ENCODE peak calls at places on chromosomes 5 and 9, in six cellular contexts. V is epithelial cell of proximal tubule, L is NB4, N is MM.1S, J is ovary, X is GM20000. U is an unnamed sample.
A peak's percentile ranks its signal among the peaks of the same experiment; 100 is the strongest.

GRCh38 chr5:94072116-94072515 is 330.7 kb upstream of the POU5F2 start:
- DNase-seq in J (no peak), N (no peak), V (no peak), L (peak; percentile 16), X (no peak), U (no peak)

GRCh38 chr5:143636951-143637528 is 174.9 kb upstream of the HMHB1 start:
- DNase-seq in N (no peak), L (no peak), X (no peak), J (no peak), V (no peak), U (no peak)

GRCh38 chr9:84940294-84940693 is 270.8 kb downstream of the NTRK2 start:
- DNase-seq in J (no peak), X (no peak), L (no peak), N (no peak), V (peak; percentile 82), U (no peak)

GRCh38 chr5:173829826-173830225 is 58.3 kb upstream of the CPEB4 start:
- DNase-seq in X (no peak), N (no peak), V (peak; percentile 80), J (no peak), L (peak; percentile 32), U (no peak)

GRCh38 chr9:111287127-111287526 is 42.9 kb downstream of the OR2K2 start:
- DNase-seq in J (no peak), L (no peak), N (no peak), X (no peak), V (peak; percentile 49), U (no peak)

GRCh38 chr5:1133108-1133507 is 21.2 kb upstream of the SLC12A7 start:
- DNase-seq in L (no peak), N (no peak), V (no peak), X (no peak), J (no peak), U (no peak)

GRCh38 chr9:15606667-15607472 is 54.0 kb downstream of the CCDC171 start:
- DNase-seq in L (peak; percentile 73), X (peak; percentile 45), V (no peak), N (peak; percentile 40), J (no peak), U (peak; percentile 44)

GRCh38 chr9:134656334-134657034 is 14.9 kb downstream of the COL5A1 start:
- DNase-seq in X (no peak), L (peak; percentile 31), J (no peak), V (no peak), N (no peak), U (no peak)

GRCh38 chr5:72070519-72070918 is 36.8 kb upstream of the MAP1B start:
- DNase-seq in V (no peak), N (no peak), L (no peak), X (no peak), J (no peak), U (no peak)

GRCh38 chr9:114227288-114228033 is 72.1 kb downstream of the COL27A1 start:
- DNase-seq in J (no peak), V (no peak), L (no peak), N (no peak), X (no peak), U (no peak)

GRCh38 chr9:18703086-18703750 is 229.3 kb downstream of the ADAMTSL1 start:
- DNase-seq in J (no peak), L (no peak), V (no peak), N (no peak), X (no peak), U (no peak)

GRCh38 chr5:30499402-30499801 is 694.1 kb upstream of the CDH6 start:
- DNase-seq in V (no peak), N (no peak), X (no peak), L (no peak), J (no peak), U (no peak)

GRCh38 chr5:3943803-3944202 is 348.2 kb downstream of the IRX1 start:
- DNase-seq in L (no peak), V (no peak), N (no peak), J (no peak), X (no peak), U (no peak)

GRCh38 chr5:37272564-37272963 is 23.4 kb upstream of the CPLANE1 start:
- DNase-seq in V (peak; percentile 38), L (no peak), X (no peak), N (no peak), J (no peak), U (no peak)

GRCh38 chr5:140966293-140967225 is at the start of gene PCDHAC2:
- DNase-seq in L (no peak), V (no peak), X (no peak), N (no peak), J (peak; percentile 15), U (no peak)

GRCh38 chr9:103193992-103194391 is 198.9 kb downstream of the CYLC2 start:
- DNase-seq in N (no peak), V (no peak), X (no peak), J (no peak), L (no peak), U (no peak)

GRCh38 chr5:78547731-78548189 is 100.8 kb downstream of the LHFPL2 start:
- DNase-seq in N (no peak), J (peak; percentile 90), V (no peak), L (peak; percentile 54), X (no peak), U (no peak)

GRCh38 chr9:107425110-107426025 is 64.2 kb downstream of the KLF4 start:
- DNase-seq in L (peak; percentile 50), N (peak; percentile 67), X (peak; percentile 58), V (peak; percentile 43), J (peak; percentile 80), U (peak; percentile 73)
- TF ChIP-seq CTCF in L (peak; percentile 81), N (peak; percentile 74), X (peak; percentile 96), V (peak; percentile 81), J (peak; percentile 92), U (peak; percentile 87)

GRCh38 chr5:135319928-135320606 is 79.0 kb downstream of the MACROH2A1 start:
- DNase-seq in L (peak; percentile 21), V (no peak), N (no peak), J (no peak), X (no peak), U (no peak)
- TF ChIP-seq CTCF in L (peak; percentile 18), V (no peak), N (no peak), J (no peak), X (no peak), U (no peak)

GRCh38 chr5:177497297-177498012 is at the start of gene PDLIM7:
- DNase-seq in J (peak; percentile 97), L (peak; percentile 98), V (peak; percentile 69), N (peak; percentile 94), X (peak; percentile 98), U (peak; percentile 97)
- TF ChIP-seq CTCF in J (no peak), L (no peak), V (no peak), N (no peak), X (no peak), U (no peak)

GRCh38 chr5:149956685-149957084 is 3.9 kb upstream of the SLC26A2 start:
- DNase-seq in L (no peak), X (no peak), J (no peak), N (no peak), V (no peak), U (no peak)

GRCh38 chr5:149948988-149949387 is 4.4 kb upstream of the PDE6A start:
- DNase-seq in N (no peak), V (no peak), X (no peak), J (no peak), L (no peak), U (no peak)

GRCh38 chr5:149954798-149955197 is 5.8 kb upstream of the SLC26A2 start:
- DNase-seq in L (no peak), N (no peak), J (no peak), V (no peak), X (no peak), U (no peak)

GRCh38 chr5:149946118-149946517 is 1.5 kb upstream of the PDE6A start:
- DNase-seq in N (no peak), J (no peak), V (no peak), L (no peak), X (no peak), U (no peak)

DNA sequence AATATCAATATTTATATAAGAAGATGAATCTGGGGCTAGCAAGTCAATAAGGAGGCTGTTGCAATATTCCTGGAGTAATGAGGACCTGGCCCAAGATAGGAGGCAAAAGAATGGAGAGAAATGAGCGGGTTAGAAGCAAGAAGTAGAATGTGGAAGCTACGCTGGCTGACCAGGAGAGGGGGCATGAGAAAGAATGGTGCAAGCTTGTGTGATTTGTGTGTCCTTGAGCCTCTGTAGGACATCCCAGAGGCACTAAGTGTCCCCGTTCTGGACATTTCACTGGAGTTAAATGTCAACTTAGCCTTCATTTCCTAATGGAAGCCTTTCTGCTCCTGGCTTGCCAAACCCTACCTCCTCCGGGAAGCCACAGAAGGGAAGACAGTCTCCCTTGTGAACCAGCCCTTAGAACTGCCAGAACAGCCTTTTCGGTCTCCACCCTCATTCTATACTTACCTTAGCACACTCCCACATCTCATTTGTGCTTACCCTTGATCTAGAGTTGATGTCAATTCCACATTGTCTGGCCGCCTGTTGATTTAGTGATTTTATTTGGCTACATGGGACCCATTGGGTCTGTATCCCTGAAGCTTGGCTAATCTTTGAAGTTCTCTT is 6.7 kb upstream of the PDE6A start:
- DNase-seq in X (no peak), J (no peak), V (no peak), L (peak; percentile 30), N (no peak), U (no peak)
- TF ChIP-seq CTCF in X (no peak), J (no peak), V (no peak), L (no peak), N (no peak), U (no peak)

U was measured in GM10248.